ENCODE peak calls at places on chromosomes 7 and 10, in nine cellular contexts. R is GM23338; V is activated CD4-positive, alpha-beta T cell treated with anti-CD3 and anti-CD28 coated beads, Interleukin-2, amount 50 U/mL, for 1 hour; W is NCI-H1417; A is M059J; H is stimulated activated CD4-positive, alpha-beta T cell treated with anti-CD3 and anti-CD28 coated beads, Interleukin-1b, Interleukin-23, amount 100 ng/mL, for 48 hours; F is psoas muscle; S is kidney tubule cell; U is thoracic aorta. J is an unnamed sample.
A peak's percentile ranks its signal among the peaks of the same experiment; 100 is the strongest.

GRCh38 chr10:132371641-132372081 is 25.3 kb upstream of the PWWP2B start:
- DNase-seq in R (peak; percentile 64), U (no peak), V (no peak), W (no peak), H (no peak), F (no peak), A (no peak), S (no peak), J (no peak)

GRCh38 chr7:33764752-33765451 is 140.4 kb upstream of the BMPER start:
- DNase-seq in U (no peak), A (peak; percentile 44), F (no peak), V (no peak), H (no peak), S (peak; percentile 5), R (no peak), W (no peak), J (no peak)

GRCh38 chr7:98295467-98296220 is 14.2 kb downstream of the BRI3 start:
- DNase-seq in F (no peak), V (no peak), H (no peak), W (no peak), R (no peak), U (no peak), A (no peak), S (no peak), J (no peak)

GRCh38 chr10:63477927-63478326 is 12.2 kb upstream of the JMJD1C start:
- DNase-seq in U (no peak), A (no peak), S (no peak), V (no peak), R (no peak), H (no peak), W (no peak), F (no peak), J (no peak)

GRCh38 chr7:92608380-92609322 is 18.5 kb upstream of the FAM133B start:
- DNase-seq in S (peak; percentile 42), U (no peak), F (no peak), V (no peak), R (peak; percentile 92), A (no peak), W (peak; percentile 75), H (no peak), J (no peak)

GRCh38 chr7:9507281-9507680 is 1073.9 kb downstream of the NXPH1 start:
- DNase-seq in V (no peak), W (no peak), R (peak; percentile 25), A (no peak), U (no peak), F (no peak), S (no peak), H (no peak), J (no peak)

GRCh38 chr7:56009695-56010094 is 41.5 kb downstream of the PSPH start:
- DNase-seq in A (no peak), V (no peak), R (no peak), S (peak; percentile 22), U (no peak), H (no peak), W (peak; percentile 5), F (peak; percentile 30), J (peak; percentile 41)

GRCh38 chr7:77982926-77983550 is 184.5 kb downstream of the PHTF2 start:
- DNase-seq in S (peak; percentile 25), R (no peak), A (peak; percentile 75), F (no peak), H (peak; percentile 35), U (no peak), W (no peak), V (no peak), J (no peak)

GRCh38 chr10:6507311-6507710 is 72.8 kb downstream of the PRKCQ start:
- DNase-seq in F (no peak), V (no peak), W (no peak), H (peak; percentile 61), S (no peak), R (no peak), U (no peak), A (no peak), J (no peak)

GRCh38 chr7:70321016-70321415 is 722.7 kb downstream of the AUTS2 start:
- DNase-seq in A (no peak), H (no peak), U (no peak), V (no peak), W (no peak), R (no peak), F (no peak), S (no peak), J (no peak)

GRCh38 chr10:128160335-128160734 is 34.1 kb upstream of the MKI67 start:
- DNase-seq in H (no peak), V (no peak), F (no peak), S (peak; percentile 9), R (no peak), A (no peak), W (no peak), U (no peak), J (no peak)